ENCODE peak calls at places on chromosomes 16 and 17, in nine cellular contexts. C is stimulated activated CD8-positive, alpha-beta memory T cell treated with anti-CD3 and anti-CD28 coated beads, Interleukin-7, amount 100 ng/mL, for 1 hour; V is memory B cell; R is 8988T; I is activated gamma-delta T cell treated with anti-CD3 and anti-CD28 coated beads, Interleukin-2, amount 50 U/mL, for 16 hours; U is T-helper 1 cell; Y is HEK293T; L is DMS 273 treated with DMSO at 0.1 percent for 48 hours; D is cardiac fibroblast. T is an unnamed sample.

GRCh38 chr17:76383645-76384221 is 676 bp upstream of the SPHK1 start:
- DNase-seq in C (peak; percentile 23), V (peak; percentile 56), R (peak; percentile 57), I (peak; percentile 25), U (peak; percentile 64), Y (peak; percentile 64), L (no peak), D (peak; percentile 60), T (no peak)

GRCh38 chr17:41728056-41728455 is 6.4 kb downstream of the HAP1 start:
- DNase-seq in C (no peak), V (no peak), R (no peak), I (no peak), U (no peak), Y (no peak), L (no peak), D (no peak), T (no peak)

GRCh38 chr17:57956311-57957119 is 1.3 kb upstream of the CUEDC1 start:
- DNase-seq in C (no peak), V (peak; percentile 49), R (no peak), I (peak; percentile 37), U (peak; percentile 38), Y (no peak), L (no peak), D (no peak), T (peak; percentile 42)

GRCh38 chr16:67877064-67877463 is 4.2 kb downstream of the EDC4 start:
- DNase-seq in C (no peak), V (no peak), R (no peak), I (no peak), U (no peak), Y (no peak), L (no peak), D (no peak), T (no peak)

GRCh38 chr17:83144421-83145357 is 65.3 kb downstream of the METRNL start:
- DNase-seq in C (no peak), V (no peak), R (no peak), I (no peak), U (no peak), Y (no peak), L (no peak), D (peak; percentile 51), T (no peak)

GRCh38 chr17:17070931-17071330 is 28.7 kb downstream of the MPRIP start:
- DNase-seq in C (no peak), V (no peak), R (no peak), I (no peak), U (no peak), Y (no peak), L (no peak), D (no peak), T (no peak)

GRCh38 chr17:79045830-79046500 is 22.0 kb downstream of the C1QTNF1 start:
- DNase-seq in C (peak; percentile 35), V (peak; percentile 63), R (peak; percentile 78), I (peak; percentile 48), U (peak; percentile 48), Y (peak; percentile 88), L (peak; percentile 46), D (peak; percentile 84), T (peak; percentile 56)

GRCh38 chr16:83728518-83728917 is 79.3 kb upstream of the HSBP1 start:
- DNase-seq in C (no peak), V (no peak), R (no peak), I (no peak), U (no peak), Y (no peak), L (no peak), D (no peak), T (no peak)

GRCh38 chr17:726331-726919 is 6.0 kb upstream of the TLCD3A start:
- DNase-seq in C (no peak), V (no peak), R (no peak), I (no peak), U (no peak), Y (no peak), L (no peak), D (no peak), T (no peak)

GRCh38 chr17:40516581-40517285 is 15.3 kb upstream of the TNS4 start:
- DNase-seq in C (peak; percentile 33), V (no peak), R (no peak), I (peak; percentile 58), U (peak; percentile 94), Y (no peak), L (no peak), D (no peak), T (no peak)

T was measured in NCI-H2171.